ENCODE peak calls at places on chromosome 16, in nine cellular contexts. H is activated CD4-positive, alpha-beta T cell treated with anti-CD3 and anti-CD28 coated beads, Interleukin-2, amount 50 U/mL, for 4 hours; P is lower leg skin; U is amniotic epithelial cell; F is body of pancreas; Y is D721Med; D is GM12864; K is MCF 10A; W is NCI-H1436. M is an unnamed sample.

GRCh38 chr16:25109643-25110042 is 1.9 kb upstream of the LCMT1 start:
- DNase-seq in H (no peak), P (peak; percentile 50), U (peak; percentile 98), F (peak; percentile 68), Y (no peak), D (no peak), K (peak; percentile 93), W (no peak), M (no peak)

GRCh38 chr16:1152123-1152638 is 725 bp upstream of the CACNA1H start:
- DNase-seq in H (peak; percentile 65), P (no peak), U (no peak), F (no peak), Y (peak; percentile 66), D (no peak), K (no peak), W (peak; percentile 38), M (no peak)

GRCh38 chr16:1337486-1337885 is 4.0 kb downstream of the BAIAP3 start:
- DNase-seq in H (no peak), P (no peak), U (no peak), F (no peak), Y (no peak), D (no peak), K (no peak), W (no peak), M (no peak)

GRCh38 chr16:4266372-4266771 is 6.5 kb downstream of the TFAP4 start:
- DNase-seq in H (no peak), P (no peak), U (peak; percentile 56), F (no peak), Y (no peak), D (no peak), K (peak; percentile 27), W (no peak), M (no peak)

GRCh38 chr16:27088216-27088615 is 21.5 kb downstream of the C16orf82 start:
- DNase-seq in H (no peak), P (no peak), U (no peak), F (no peak), Y (no peak), D (no peak), K (no peak), W (no peak), M (no peak)

GRCh38 chr16:58046936-58047335 is 21.4 kb downstream of the MMP15 start:
- DNase-seq in H (no peak), P (no peak), U (no peak), F (no peak), Y (no peak), D (no peak), K (no peak), W (no peak), M (no peak)

GRCh38 chr16:3578121-3578520 is 918 bp upstream of the NLRC3 start:
- DNase-seq in H (peak; percentile 31), P (no peak), U (no peak), F (no peak), Y (no peak), D (no peak), K (no peak), W (no peak), M (no peak)

GRCh38 chr16:56998352-56998751 is 9.0 kb downstream of the NLRC5 start:
- DNase-seq in H (no peak), P (no peak), U (no peak), F (no peak), Y (no peak), D (no peak), K (no peak), W (no peak), M (no peak)

GRCh38 chr16:22355487-22355908 is 18.9 kb downstream of the CDR2 start:
- DNase-seq in H (no peak), P (no peak), U (no peak), F (no peak), Y (no peak), D (peak; percentile 30), K (no peak), W (no peak), M (no peak)

GRCh38 chr16:50065624-50066481 is at the start of gene HEATR3:
- DNase-seq in H (peak; percentile 94), P (peak; percentile 89), U (peak; percentile 88), F (peak; percentile 94), Y (peak; percentile 34), D (peak; percentile 78), K (peak; percentile 90), W (peak; percentile 88), M (peak; percentile 51)

GRCh38 chr16:70684146-70685060 is 1.4 kb downstream of the MTSS2 start:
- DNase-seq in H (no peak), P (no peak), U (no peak), F (no peak), Y (no peak), D (no peak), K (no peak), W (no peak), M (no peak)

GRCh38 chr16:68626557-68626956 is 18.6 kb upstream of the CDH3 start:
- DNase-seq in H (no peak), P (no peak), U (no peak), F (no peak), Y (no peak), D (no peak), K (no peak), W (no peak), M (no peak)

GRCh38 chr16:4754865-4755264 is 12.1 kb downstream of the ZNF500 start:
- DNase-seq in H (no peak), P (no peak), U (no peak), F (no peak), Y (no peak), D (no peak), K (no peak), W (no peak), M (no peak)

GRCh38 chr16:50603206-50604064 is 55.2 kb downstream of the NKD1 start:
- DNase-seq in H (no peak), P (no peak), U (peak; percentile 38), F (no peak), Y (no peak), D (no peak), K (no peak), W (no peak), M (no peak)

GRCh38 chr16:20814761-20815160 is 8.4 kb downstream of the REXO5 start:
- DNase-seq in H (no peak), P (no peak), U (no peak), F (no peak), Y (no peak), D (no peak), K (no peak), W (no peak), M (no peak)

GRCh38 chr16:56048425-56049100 is 142.7 kb upstream of the GNAO1 start:
- DNase-seq in H (no peak), P (no peak), U (no peak), F (no peak), Y (no peak), D (peak; percentile 13), K (no peak), W (no peak), M (no peak)

GRCh38 chr16:27947696-27948095 is 115.8 kb downstream of the GSG1L start:
- DNase-seq in H (no peak), P (no peak), U (no peak), F (no peak), Y (no peak), D (no peak), K (no peak), W (no peak), M (no peak)

GRCh38 chr16:4324871-4325740 is 9.2 kb downstream of the GLIS2 start:
- DNase-seq in H (no peak), P (no peak), U (no peak), F (no peak), Y (no peak), D (no peak), K (no peak), W (no peak), M (no peak)

GRCh38 chr16:84233748-84234147 is 6.1 kb downstream of the KCNG4 start:
- DNase-seq in H (no peak), P (no peak), U (no peak), F (no peak), Y (no peak), D (no peak), K (no peak), W (no peak), M (no peak)

GRCh38 chr16:74682556-74682955 is 15.9 kb upstream of the RFWD3 start:
- DNase-seq in H (no peak), P (no peak), U (no peak), F (no peak), Y (no peak), D (no peak), K (no peak), W (no peak), M (no peak)

GRCh38 chr16:89815639-89816348 is 653 bp downstream of the FANCA start:
- DNase-seq in H (no peak), P (no peak), U (no peak), F (no peak), Y (no peak), D (no peak), K (no peak), W (no peak), M (no peak)

GRCh38 chr16:61923629-61924028 is 112.6 kb downstream of the CDH8 start:
- DNase-seq in H (no peak), P (no peak), U (no peak), F (no peak), Y (no peak), D (no peak), K (no peak), W (no peak), M (no peak)

GRCh38 chr16:46853713-46854443 is 22.9 kb upstream of the C16orf87 start:
- DNase-seq in H (peak; percentile 51), P (peak; percentile 62), U (peak; percentile 64), F (peak; percentile 87), Y (peak; percentile 22), D (no peak), K (peak; percentile 79), W (peak; percentile 56), M (peak; percentile 59)

GRCh38 chr16:90011908-90012501 is 7.3 kb downstream of the DBNDD1 start:
- DNase-seq in H (no peak), P (no peak), U (no peak), F (no peak), Y (no peak), D (no peak), K (no peak), W (no peak), M (no peak)

GRCh38 chr16:81473969-81474959 is 29.7 kb downstream of the CMIP start:
- DNase-seq in H (no peak), P (no peak), U (no peak), F (no peak), Y (no peak), D (no peak), K (no peak), W (no peak), M (no peak)

GRCh38 chr16:89319883-89320716 is 102.6 kb downstream of the ZNF778 start:
- DNase-seq in H (peak; percentile 25), P (no peak), U (peak; percentile 71), F (peak; percentile 64), Y (no peak), D (no peak), K (peak; percentile 91), W (no peak), M (no peak)

GRCh38 chr16:23280483-23280967 is 21.6 kb upstream of the SCNN1B start:
- DNase-seq in H (no peak), P (no peak), U (no peak), F (no peak), Y (no peak), D (no peak), K (no peak), W (no peak), M (no peak)

GRCh38 chr16:57918444-57918843 is 52.5 kb downstream of the CNGB1 start:
- DNase-seq in H (no peak), P (no peak), U (no peak), F (no peak), Y (no peak), D (no peak), K (no peak), W (no peak), M (no peak)

GRCh38 chr16:15557258-15557657 is 85.7 kb downstream of the MARF1 start:
- DNase-seq in H (no peak), P (no peak), U (no peak), F (no peak), Y (no peak), D (no peak), K (no peak), W (no peak), M (no peak)

GRCh38 chr16:27676807-27677206 is 126.9 kb downstream of the KATNIP start:
- DNase-seq in H (no peak), P (no peak), U (no peak), F (no peak), Y (no peak), D (no peak), K (no peak), W (no peak), M (no peak)

GRCh38 chr16:67969286-67970039 is 1.0 kb upstream of the SLC12A4 start:
- DNase-seq in H (no peak), P (no peak), U (no peak), F (no peak), Y (no peak), D (no peak), K (no peak), W (no peak), M (no peak)

M was measured in NCI-H2107.